ENCODE peak calls at places on chromosome 14, in five cellular contexts. D, Z, P, L and I are unnamed samples.

GRCh38 chr14:28294834-28295440 is 471.6 kb upstream of the FOXG1 start:
- DNase-seq in D (no peak), Z (no peak), P (no peak), L (peak; percentile 63), I (peak; percentile 79)

GRCh38 chr14:97446087-97446486 is 648.9 kb downstream of the VRK1 start:
- DNase-seq in D (peak; percentile 30), Z (no peak), P (no peak), L (no peak), I (no peak)

GRCh38 chr14:32255855-32256254 is 52.8 kb upstream of the RNU6-8 start:
- DNase-seq in D (no peak), Z (no peak), P (no peak), L (no peak), I (no peak)

GRCh38 chr14:95530461-95531170 is 4.2 kb upstream of the GLRX5 start:
- DNase-seq in D (no peak), Z (no peak), P (no peak), L (no peak), I (no peak)

GRCh38 chr14:52119030-52119429 is 50.2 kb upstream of the NID2 start:
- DNase-seq in D (no peak), Z (no peak), P (no peak), L (no peak), I (no peak)

GRCh38 chr14:81110186-81110585 is 110.6 kb downstream of the GTF2A1 start:
- DNase-seq in D (no peak), Z (no peak), P (no peak), L (no peak), I (no peak)

GRCh38 chr14:54177861-54178591 is 218.8 kb upstream of the CDKN3 start:
- DNase-seq in D (no peak), Z (no peak), P (peak; percentile 18), L (peak; percentile 72), I (peak; percentile 22)

GRCh38 chr14:49594347-49595089 is 4.2 kb upstream of the LRR1 start:
- DNase-seq in D (peak; percentile 26), Z (no peak), P (peak; percentile 85), L (peak; percentile 84), I (peak; percentile 62)

GRCh38 chr14:71433303-71433702 is 498.9 kb upstream of the RGS6 start:
- DNase-seq in D (no peak), Z (no peak), P (no peak), L (no peak), I (no peak)

GRCh38 chr14:35333797-35334743 is 41.9 kb downstream of the PSMA6 start:
- DNase-seq in D (peak; percentile 47), Z (no peak), P (no peak), L (no peak), I (no peak)

GRCh38 chr14:60981626-60982455 is 796 bp downstream of the SLC38A6 start:
- DNase-seq in D (peak; percentile 17), Z (no peak), P (peak; percentile 94), L (peak; percentile 90), I (peak; percentile 77)

DNA sequence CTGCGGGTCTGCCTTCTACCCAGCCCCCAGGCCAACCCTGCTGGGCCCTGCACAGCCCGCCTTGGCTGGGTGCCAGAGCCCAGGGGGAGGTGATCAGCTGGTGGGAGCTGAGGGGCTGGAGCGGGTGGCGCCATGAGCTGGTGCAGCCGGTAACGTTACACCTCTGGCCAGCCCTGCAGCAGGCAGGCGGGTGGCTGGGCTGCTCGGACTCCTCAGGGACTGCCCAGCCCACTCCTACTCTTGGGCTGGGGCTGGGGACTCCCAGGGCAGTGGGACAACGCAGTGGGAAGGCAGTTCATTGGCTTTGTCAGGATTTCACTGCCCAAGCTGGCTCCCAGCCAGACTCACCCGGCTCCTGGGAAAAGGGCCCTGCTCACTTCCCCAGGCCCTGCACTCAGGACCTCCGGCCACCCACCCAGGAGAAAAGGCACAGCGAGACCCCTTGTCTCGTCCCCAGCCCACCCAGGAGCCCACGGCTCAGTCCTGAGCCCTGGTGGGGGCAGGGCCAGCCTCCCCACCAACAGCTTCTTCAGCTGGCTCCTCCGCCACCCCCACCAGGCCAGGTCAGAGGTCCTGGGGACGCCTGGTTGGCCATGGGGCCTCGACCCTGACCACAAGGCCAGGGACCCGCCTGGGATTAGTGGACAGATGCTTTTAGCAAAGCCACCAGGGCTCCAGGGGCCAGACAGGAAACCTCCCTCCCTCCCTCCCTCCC is 1.0 kb downstream of the PGF start:
- DNase-seq in D (no peak), Z (no peak), P (no peak), L (no peak), I (no peak)
- H3K4me3 ChIP-seq in D (no peak overlapping the region), Z (peak overlapping the region; percentile 23), P (no peak overlapping the region), L (no peak overlapping the region), I (peak overlapping the region; percentile 75)

GRCh38 chr14:63652406-63652805 is 10.7 kb upstream of the WDR89 start:
- DNase-seq in D (peak; percentile 15), Z (no peak), P (no peak), L (no peak), I (no peak)
- H3K9me3 ChIP-seq in D (no peaks in the 10 kb centered on the region), Z (no peaks in the 10 kb centered on the region), P (no peaks in the 10 kb centered on the region), L (no peaks in the 10 kb centered on the region), I (no peaks in the 10 kb centered on the region)

GRCh38 chr14:104171948-104172347 is 33.6 kb downstream of the KIF26A start:
- DNase-seq in D (no peak), Z (peak; percentile 84), P (no peak), L (no peak), I (no peak)

GRCh38 chr14:104172349-104172748 is 34.0 kb downstream of the KIF26A start:
- DNase-seq in D (no peak), Z (no peak), P (no peak), L (no peak), I (no peak)

GRCh38 chr14:104172880-104173279 is 34.5 kb downstream of the KIF26A start:
- DNase-seq in D (no peak), Z (no peak), P (no peak), L (no peak), I (no peak)

GRCh38 chr14:104169765-104170113 is 31.4 kb downstream of the KIF26A start:
- DNase-seq in D (no peak), Z (no peak), P (no peak), L (no peak), I (no peak)

GRCh38 chr14:104171029-104171697 is 32.8 kb downstream of the KIF26A start:
- DNase-seq in D (no peak), Z (no peak), P (no peak), L (no peak), I (no peak)
- H3K4me3 ChIP-seq in D (no peak overlapping the region), Z (no peak overlapping the region), P (no peak overlapping the region), L (no peak overlapping the region), I (no peak overlapping the region)

DNA sequence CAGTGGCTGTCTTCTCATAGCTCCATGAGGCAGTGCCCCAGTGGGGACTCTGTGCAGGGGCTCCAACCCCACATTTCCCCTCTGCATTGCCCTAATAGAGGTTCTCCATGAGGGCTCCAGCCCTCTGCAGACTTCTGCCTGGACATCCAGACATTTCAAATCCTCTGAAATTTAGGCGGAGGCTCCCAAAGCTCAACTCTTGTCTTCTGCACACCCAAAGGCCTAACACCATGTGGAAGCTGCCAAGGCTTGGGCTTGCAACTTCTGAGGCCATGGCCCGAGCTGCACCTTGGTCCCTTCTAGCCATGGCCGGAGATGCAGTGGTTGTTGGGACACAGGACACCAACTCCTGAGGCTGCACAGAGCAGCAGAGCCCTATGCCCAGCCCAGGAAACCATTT is 20.5 kb upstream of the PPP2R5C start:
- DNase-seq in D (no peak), Z (no peak), P (no peak), L (no peak), I (no peak)
- H3K9me3 ChIP-seq in D (peaks cover 3% of the 10 kb centered on the region), Z (no peaks in the 10 kb centered on the region), P (peaks cover 6% of the 10 kb centered on the region), L (no peaks in the 10 kb centered on the region), I (peaks cover 19% of the 10 kb centered on the region)

GRCh38 chr14:56794088-56794556 is 16.2 kb downstream of the OTX2 start:
- DNase-seq in D (no peak), Z (no peak), P (no peak), L (no peak), I (no peak)

GRCh38 chr14:56797003-56797568 is 13.2 kb downstream of the OTX2 start:
- DNase-seq in D (no peak), Z (no peak), P (no peak), L (no peak), I (no peak)

GRCh38 chr14:56795284-56795622 is 15.0 kb downstream of the OTX2 start:
- DNase-seq in D (no peak), Z (no peak), P (no peak), L (no peak), I (no peak)

GRCh38 chr14:56796259-56796658 is 14.0 kb downstream of the OTX2 start:
- DNase-seq in D (no peak), Z (no peak), P (no peak), L (no peak), I (no peak)

GRCh38 chr14:56794557-56795283 is 15.6 kb downstream of the OTX2 start:
- DNase-seq in D (no peak), Z (no peak), P (no peak), L (no peak), I (no peak)
- H3K4me3 ChIP-seq in D (no peak overlapping the region), Z (no peak overlapping the region), P (no peak overlapping the region), L (no peak overlapping the region), I (no peak overlapping the region)

GRCh38 chr14:26398616-26399015 is 199.2 kb downstream of the NOVA1 start:
- DNase-seq in D (no peak), Z (no peak), P (no peak), L (peak; percentile 9), I (no peak)

GRCh38 chr14:26401170-26401968 is 196.5 kb downstream of the NOVA1 start:
- DNase-seq in D (no peak), Z (no peak), P (no peak), L (no peak), I (no peak)

GRCh38 chr14:26404927-26405326 is 192.9 kb downstream of the NOVA1 start:
- DNase-seq in D (no peak), Z (no peak), P (no peak), L (no peak), I (no peak)

GRCh38 chr14:26403760-26404159 is 194.1 kb downstream of the NOVA1 start:
- DNase-seq in D (no peak), Z (no peak), P (no peak), L (peak; percentile 2), I (no peak)

DNA sequence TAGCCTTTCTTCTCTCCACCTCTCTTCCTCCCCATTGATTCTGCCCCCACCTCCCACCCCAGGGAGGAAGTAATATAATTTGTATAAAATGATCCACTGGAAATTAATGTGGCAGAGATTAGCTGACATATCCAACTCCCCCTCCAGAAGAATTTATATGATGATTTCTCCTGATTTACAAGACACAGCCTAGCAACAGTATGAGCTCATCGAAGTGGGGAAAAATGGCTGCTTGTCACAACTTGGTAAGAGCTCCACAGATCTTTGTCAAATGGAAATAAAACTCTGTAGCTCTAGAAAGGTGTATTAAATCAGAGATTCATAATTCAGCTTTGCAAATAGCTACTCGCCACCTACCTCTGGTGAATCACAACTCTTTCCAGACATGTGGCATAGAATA is 195.7 kb downstream of the NOVA1 start:
- DNase-seq in D (no peak), Z (no peak), P (no peak), L (no peak), I (no peak)
- H3K9me3 ChIP-seq in D (peaks cover 4% of the 10 kb centered on the region), Z (no peaks in the 10 kb centered on the region), P (no peaks in the 10 kb centered on the region), L (no peaks in the 10 kb centered on the region), I (no peaks in the 10 kb centered on the region)

DNA sequence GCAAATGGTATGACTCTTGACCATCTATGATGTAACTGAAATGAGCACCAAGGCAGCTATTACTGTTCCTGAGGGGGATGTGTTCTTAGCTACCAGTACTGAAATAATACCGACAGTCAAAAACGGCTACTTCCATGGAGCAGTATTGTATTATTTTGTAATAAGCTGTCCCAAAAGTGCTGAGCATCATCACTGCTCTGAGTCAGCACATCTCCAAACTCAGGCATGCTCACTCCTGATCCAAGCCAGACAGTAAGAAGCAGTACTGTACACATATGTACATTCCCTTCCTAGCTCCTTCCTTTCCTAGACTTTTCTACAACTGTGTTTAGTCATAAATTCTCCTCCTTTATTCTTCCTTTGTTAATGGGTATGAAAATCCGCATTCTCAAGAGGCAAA is 8.5 kb downstream of the VTI1B start:
- DNase-seq in D (no peak), Z (no peak), P (peak; percentile 75), L (peak; percentile 49), I (peak; percentile 51)
- H3K4me3 ChIP-seq in D (no peak overlapping the region), Z (no peak overlapping the region), P (no peak overlapping the region), L (no peak overlapping the region), I (peak overlapping the region; percentile 42)

GRCh38 chr14:105846312-105846711 is 319.9 kb downstream of the TMEM121 start:
- DNase-seq in D (no peak), Z (no peak), P (no peak), L (no peak), I (no peak)
- H3K9me3 ChIP-seq in D (no peaks in the 10 kb centered on the region), Z (no peaks in the 10 kb centered on the region), P (peaks cover 57% of the 10 kb centered on the region), L (no peaks in the 10 kb centered on the region), I (no peaks in the 10 kb centered on the region)